ENCODE peak calls at places on chromosomes 12 and 14, in four cellular contexts. D is stomach, N is kidney epithelial cell, Z is thoracic aorta. O is an unnamed sample.

GRCh38 chr14:61326847-61327246 is 5.5 kb downstream of the PRKCH start:
- DNase-seq in N (no peak), D (peak), Z (no peak), O (no peak)

GRCh38 chr12:110737532-110737931 is 5.2 kb downstream of the PPP1CC start:
- DNase-seq in D (no peak), Z (no peak), N (no peak), O (no peak)

GRCh38 chr14:65242732-65243134 is 140.4 kb upstream of the MAX start:
- DNase-seq in D (no peak), N (no peak), Z (no peak), O (no peak)

GRCh38 chr14:61812347-61813100 is 50.3 kb downstream of the SNAPC1 start:
- DNase-seq in Z (no peak), N (no peak), D (no peak), O (no peak)

GRCh38 chr12:42968426-42968825 is 378.9 kb upstream of the PRICKLE1 start:
- DNase-seq in Z (no peak), N (no peak), D (no peak), O (no peak)

GRCh38 chr12:78208106-78208505 is 377.4 kb downstream of the NAV3 start:
- DNase-seq in N (peak), D (no peak), Z (no peak), O (no peak)

GRCh38 chr12:13603951-13604350 is 377.5 kb downstream of the GRIN2B start:
- DNase-seq in Z (no peak), N (no peak), D (no peak), O (no peak)

GRCh38 chr12:114414866-114415524 is 9.1 kb upstream of the TBX5 start:
- DNase-seq in D (no peak), Z (no peak), N (no peak), O (no peak)

GRCh38 chr14:36683083-36683724 is 21.5 kb downstream of the PAX9 start:
- DNase-seq in Z (no peak), N (no peak), D (no peak), O (no peak)

GRCh38 chr12:47903151-47903611 is 1.6 kb downstream of the VDR start:
- DNase-seq in N (peak), Z (no peak), D (peak), O (peak)

GRCh38 chr14:99250636-99251208 is 21.3 kb downstream of the BCL11B start:
- DNase-seq in D (no peak), N (no peak), Z (no peak), O (no peak)
- H3K4me3 ChIP-seq in D (no peak), N (no peak), Z (no peak), O (no peak)

GRCh38 chr14:34710744-34711143 is 3.6 kb downstream of the CFL2 start:
- DNase-seq in N (no peak), D (no peak), Z (no peak), O (no peak)

GRCh38 chr14:34711169-34711568 is 3.2 kb downstream of the CFL2 start:
- DNase-seq in D (no peak), N (no peak), Z (no peak), O (peak)

GRCh38 chr14:34713122-34713680 is 1.2 kb downstream of the CFL2 start:
- DNase-seq in D (no peak), Z (no peak), N (no peak), O (no peak)

GRCh38 chr14:34713681-34714319 is 593 bp downstream of the CFL2 start:
- DNase-seq in D (peak), Z (no peak), N (peak), O (peak)

GRCh38 chr14:34711808-34712712 is 2.3 kb downstream of the CFL2 start:
- DNase-seq in N (no peak), Z (no peak), D (no peak), O (no peak)
- H3K4me3 ChIP-seq in N (no peak), Z (peak), D (peak), O (no peak)

GRCh38 chr14:30907659-30908057 is 33.3 kb downstream of the COCH start:
- DNase-seq in N (no peak), D (no peak), Z (no peak), O (no peak)

GRCh38 chr14:30914812-30915211 is 40.5 kb downstream of the COCH start:
- DNase-seq in Z (no peak), N (no peak), D (no peak), O (no peak)

GRCh38 chr14:30903285-30904124 is 29.1 kb downstream of the COCH start:
- DNase-seq in N (no peak), D (no peak), Z (no peak), O (no peak)

GRCh38 chr14:30906752-30907658 is 32.6 kb downstream of the COCH start:
- DNase-seq in Z (no peak), D (no peak), N (no peak), O (no peak)

DNA sequence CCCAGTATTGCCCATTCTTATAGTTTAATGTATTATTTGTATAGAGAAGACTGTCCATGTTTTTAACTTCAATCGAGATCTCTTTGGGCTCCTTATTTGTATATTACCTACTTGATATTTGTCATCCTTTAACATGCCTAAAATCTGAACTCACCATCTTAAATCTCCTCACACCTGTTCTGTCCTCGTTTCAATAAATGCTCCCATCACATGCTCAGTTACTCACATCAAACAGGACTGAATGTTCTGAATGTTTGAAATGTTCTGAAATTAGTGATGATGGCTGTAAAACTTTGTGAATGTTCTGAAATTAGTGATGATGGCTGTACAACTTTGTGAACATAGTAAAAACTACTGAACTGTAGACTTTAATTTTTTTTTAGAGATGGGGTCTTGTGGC is 34.5 kb downstream of the COCH start:
- DNase-seq in Z (no peak), D (no peak), N (no peak), O (no peak)
- H3K4me3 ChIP-seq in Z (no peak), D (no peak), N (no peak), O (no peak)

GRCh38 chr14:22800356-22800755 is 14.9 kb downstream of the SLC7A7 start:
- DNase-seq in N (no peak), Z (no peak), D (no peak), O (no peak)

GRCh38 chr14:22797017-22797917 is 18.0 kb downstream of the SLC7A7 start:
- DNase-seq in N (no peak), D (no peak), Z (no peak), O (no peak)

GRCh38 chr14:22801716-22802115 is 13.5 kb downstream of the SLC7A7 start:
- DNase-seq in D (no peak), N (no peak), Z (no peak), O (no peak)

GRCh38 chr14:22796087-22796707 is 19.0 kb downstream of the SLC7A7 start:
- DNase-seq in N (no peak), Z (no peak), D (no peak), O (no peak)

DNA sequence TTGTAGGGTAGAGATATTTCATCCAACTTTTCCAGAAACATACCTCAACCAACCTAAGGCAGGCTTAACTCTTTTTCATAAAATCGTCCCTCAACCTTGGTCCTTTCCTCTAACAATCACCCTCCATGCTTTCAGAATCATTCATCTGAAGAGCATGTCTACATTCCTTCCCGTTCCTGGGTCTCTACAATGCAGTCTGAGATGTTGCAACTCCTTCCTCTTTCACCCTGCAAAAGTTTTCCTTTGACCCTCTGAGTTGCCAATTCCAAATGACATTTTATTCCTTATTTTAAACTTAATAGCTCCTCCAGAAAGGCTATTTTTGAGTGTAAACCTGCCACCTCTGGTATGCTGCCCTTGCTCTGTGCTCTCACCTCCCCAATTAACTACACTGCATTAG is 16.7 kb downstream of the SLC7A7 start:
- DNase-seq in D (no peak), N (no peak), Z (no peak), O (no peak)
- H3K4me3 ChIP-seq in D (no peak), N (no peak), Z (no peak), O (no peak)

DNA sequence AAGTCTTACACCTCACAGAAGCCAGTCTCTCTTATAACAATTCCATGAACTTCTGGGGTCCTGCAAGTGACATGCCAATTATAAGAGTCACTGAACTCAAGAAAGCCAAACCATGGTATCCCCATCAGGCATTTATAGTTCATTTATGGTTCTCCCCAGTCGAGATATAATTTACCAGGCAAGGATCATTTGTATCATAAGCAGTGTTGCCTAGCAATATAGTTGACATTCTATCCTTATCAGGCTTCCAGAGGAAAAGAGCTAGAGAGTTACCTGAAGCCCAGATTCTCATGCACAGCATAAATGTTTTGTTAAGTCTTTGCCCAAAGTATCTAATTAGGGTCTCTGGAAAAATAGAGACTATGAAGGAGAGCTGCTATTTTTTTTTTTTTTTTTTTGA is 8.1 kb downstream of the JKAMP start:
- DNase-seq in N (no peak), D (no peak), Z (no peak), O (no peak)
- H3K4me3 ChIP-seq in N (no peak), D (no peak), Z (no peak), O (no peak)

O was measured in SJSA1.